ENCODE peak calls at places on chromosomes 7 and 10, in nine cellular contexts. U, P, R, D, Q, G, B, V and T are unnamed samples. For H3K36me3, the result is how much of the 10 kb centered on the place peaks cover.

GRCh38 chr7:11373546-11374142 is 400.0 kb downstream of the PHF14 start:
- DNase-seq in D (no peak), R (no peak), G (no peak), U (peak), Q (no peak), P (no peak), V (no peak), B (no peak), T (no peak)

GRCh38 chr7:91789086-91789485 is 91.4 kb downstream of the MTERF1 start:
- DNase-seq in B (no peak), G (no peak), R (no peak), V (no peak), D (no peak), P (no peak), Q (no peak), U (no peak), T (no peak)

GRCh38 chr10:8297951-8298350 is 243.5 kb downstream of the GATA3 start:
- DNase-seq in V (no peak), D (no peak), U (no peak), G (no peak), Q (no peak), B (no peak), P (no peak), R (no peak), T (no peak)

GRCh38 chr7:8724080-8724718 is 290.8 kb downstream of the NXPH1 start:
- DNase-seq in U (peak), V (no peak), G (peak), D (no peak), R (peak), Q (peak), P (peak), B (peak), T (peak)

GRCh38 chr10:116385994-116386809 is 41.4 kb upstream of the PNLIPRP3 start:
- DNase-seq in Q (no peak), D (no peak), V (no peak), U (peak), P (no peak), R (no peak), B (no peak), G (no peak), T (no peak)

GRCh38 chr7:46512901-46513431 is 591.9 kb upstream of the IGFBP3 start:
- DNase-seq in P (no peak), Q (peak), B (peak), V (no peak), U (no peak), G (no peak), D (no peak), R (no peak), T (no peak)

GRCh38 chr7:4226166-4226857 is 455.8 kb upstream of the FOXK1 start:
- DNase-seq in U (no peak), P (no peak), D (no peak), V (no peak), G (no peak), B (no peak), R (no peak), Q (no peak), T (no peak)

GRCh38 chr7:66503036-66503370 is 125.7 kb upstream of the KCTD7 start:
- DNase-seq in D (no peak), U (no peak), B (no peak), G (no peak), P (no peak), V (no peak), Q (no peak), R (no peak), T (no peak)

GRCh38 chr10:62502995-62503613 is 128.9 kb downstream of the ZNF365 start:
- DNase-seq in Q (no peak), G (no peak), D (no peak), V (no peak), P (no peak), B (no peak), R (no peak), U (no peak), T (no peak)

GRCh38 chr7:16431646-16432424 is 10.5 kb upstream of the CRPPA start:
- DNase-seq in P (peak), D (no peak), B (peak), U (peak), R (peak), G (peak), V (peak), Q (peak), T (no peak)

DNA sequence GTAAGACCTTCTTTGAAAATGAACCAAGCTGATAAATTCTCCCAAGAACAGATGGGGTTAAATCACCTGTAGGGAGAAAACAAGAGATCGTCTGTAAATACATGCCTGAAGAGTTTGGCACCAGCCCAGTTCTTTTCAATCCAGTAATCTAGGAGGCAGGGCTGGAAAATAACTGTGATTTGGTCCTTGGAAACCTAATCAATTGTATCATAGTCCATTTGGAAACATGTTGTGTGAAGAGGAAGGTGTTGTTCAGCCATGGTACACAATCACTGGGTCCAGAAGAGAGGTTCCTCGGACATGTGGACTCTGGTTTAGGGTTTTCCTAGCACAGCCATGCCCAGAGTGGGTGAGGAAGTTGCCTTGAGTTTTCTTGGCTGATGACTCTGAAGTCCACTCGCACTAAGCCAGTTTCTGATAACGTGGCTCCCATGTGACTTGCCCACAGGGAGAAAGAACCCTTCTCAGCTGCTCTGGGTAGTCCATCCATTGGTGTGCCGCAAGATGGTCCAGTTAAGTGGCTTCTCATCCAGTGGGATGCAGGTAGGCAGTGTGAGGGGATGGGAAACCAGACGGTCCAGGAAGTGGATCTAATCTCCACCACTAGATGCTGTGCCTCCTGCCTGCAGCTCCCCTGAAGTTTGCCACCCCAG is 5.1 kb downstream of the BLNK start:
- DNase-seq in V (no peak), U (no peak), B (no peak), D (no peak), Q (no peak), R (no peak), P (no peak), G (no peak), T (no peak)
- H3K36me3 ChIP-seq in V (under half), U (under half), B (under half), D (under half), Q (under half), R (under half), P (under half), G (under half), T (under half)

GRCh38 chr10:109913351-109913902 is 9.9 kb downstream of the XPNPEP1 start:
- DNase-seq in G (no peak), P (no peak), B (no peak), D (no peak), V (no peak), Q (no peak), R (no peak), U (no peak), T (no peak)

GRCh38 chr10:109915566-109915965 is 7.7 kb downstream of the XPNPEP1 start:
- DNase-seq in D (no peak), B (no peak), G (no peak), V (no peak), Q (no peak), P (no peak), U (no peak), R (no peak), T (no peak)

GRCh38 chr10:109914966-109915365 is 8.3 kb downstream of the XPNPEP1 start:
- DNase-seq in B (peak), D (no peak), Q (peak), R (no peak), U (no peak), P (peak), V (peak), G (no peak), T (peak)

GRCh38 chr10:109911903-109912302 is 11.4 kb downstream of the XPNPEP1 start:
- DNase-seq in R (no peak), D (no peak), P (no peak), U (no peak), Q (no peak), V (no peak), G (no peak), B (no peak), T (no peak)

GRCh38 chr10:109912335-109913282 is 10.7 kb downstream of the XPNPEP1 start:
- DNase-seq in R (no peak), Q (no peak), V (no peak), P (no peak), U (no peak), D (no peak), B (peak), G (no peak), T (peak)
- H3K36me3 ChIP-seq in R (under half), Q (under half), V (under half), P (under half), U (under half), D (under half), B (under half), G (under half), T (under half)

GRCh38 chr7:1486571-1486970 is 17.6 kb downstream of the INTS1 start:
- DNase-seq in R (no peak), D (no peak), V (no peak), G (no peak), U (no peak), B (no peak), P (no peak), Q (no peak), T (no peak)
- H3K36me3 ChIP-seq in R (half or more), D (half or more), V (under half), G (half or more), U (under half), B (under half), P (under half), Q (under half), T (under half)

GRCh38 chr7:128759274-128759673 is 16.3 kb downstream of the OPN1SW start:
- DNase-seq in V (no peak), G (no peak), R (no peak), U (no peak), D (no peak), Q (no peak), P (no peak), B (no peak), T (no peak)
- H3K36me3 ChIP-seq in V (under half), G (under half), R (under half), U (half or more), D (half or more), Q (under half), P (under half), B (under half), T (half or more)

GRCh38 chr7:138570715-138571114 is 110.7 kb downstream of the TRIM24 start:
- DNase-seq in V (no peak), R (no peak), B (no peak), G (no peak), U (no peak), P (no peak), Q (no peak), D (no peak), T (no peak)

GRCh38 chr7:138573741-138574140 is 113.7 kb downstream of the TRIM24 start:
- DNase-seq in R (no peak), Q (no peak), P (no peak), V (no peak), G (no peak), D (no peak), U (no peak), B (no peak), T (no peak)

GRCh38 chr7:138568655-138569054 is 108.6 kb downstream of the TRIM24 start:
- DNase-seq in B (no peak), V (no peak), Q (no peak), D (no peak), P (no peak), U (no peak), R (no peak), G (no peak), T (no peak)

GRCh38 chr7:138565451-138566114 is 105.5 kb downstream of the TRIM24 start:
- DNase-seq in Q (no peak), P (no peak), V (no peak), G (no peak), B (no peak), D (no peak), R (no peak), U (no peak), T (no peak)

DNA sequence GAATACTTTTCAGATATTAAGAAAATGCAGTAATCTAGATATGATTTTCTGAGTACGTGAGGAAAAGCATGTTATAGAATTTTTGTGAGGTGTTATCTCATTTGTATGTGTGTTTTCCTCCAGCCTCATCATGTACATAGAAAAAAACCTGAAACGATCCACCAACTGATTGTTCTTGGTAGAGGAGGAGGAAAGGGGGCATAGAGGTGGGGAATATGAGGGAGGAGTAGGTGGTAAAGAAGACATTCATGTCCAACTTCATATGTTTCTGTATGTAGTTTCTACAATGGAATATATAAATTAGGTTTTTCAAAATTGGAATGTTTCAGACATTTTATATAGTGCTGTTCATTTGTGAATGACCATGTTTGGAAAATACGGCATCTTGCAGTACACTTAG is 109.4 kb downstream of the TRIM24 start:
- DNase-seq in U (no peak), G (no peak), R (no peak), V (no peak), P (no peak), D (no peak), B (no peak), Q (no peak), T (no peak)
- H3K36me3 ChIP-seq in U (half or more), G (under half), R (under half), V (under half), P (half or more), D (half or more), B (under half), Q (under half), T (under half)